ENCODE peak calls at places on chromosomes 1 and 21, in four cellular contexts. A is K562, H is WTC11, N is SK-N-SH. X is an unnamed sample.

GRCh38 chr1:117257291-117257690 is 46.6 kb upstream of the VTCN1 start:
- DNase-seq in H (no peak), A (no peak), N (no peak), X (no peak)

GRCh38 chr1:178825167-178825566 is 45.7 kb downstream of the ANGPTL1 start:
- DNase-seq in A (no peak), H (no peak), N (no peak), X (no peak)

GRCh38 chr1:144101397-144102050 is 129.7 kb upstream of the FAM72C start:
- DNase-seq in N (no peak), A (no peak), H (peak; percentile 10), X (no peak)

GRCh38 chr1:161274874-161275273 is 16.3 kb downstream of the PCP4L1 start:
- DNase-seq in N (peak; percentile 65), H (no peak), A (no peak), X (no peak)

GRCh38 chr1:211520641-211521040 is 28.7 kb upstream of the RD3 start:
- DNase-seq in N (no peak), A (no peak), H (peak; percentile 31), X (no peak)

GRCh38 chr1:8962812-8963669 is 17.4 kb downstream of the CA6 start:
- DNase-seq in A (peak; percentile 78), N (peak; percentile 44), H (peak; percentile 80), X (no peak)

GRCh38 chr21:19810779-19811178 is 1187.4 kb upstream of the NCAM2 start:
- DNase-seq in H (no peak), N (no peak), A (no peak), X (no peak)

GRCh38 chr1:217052196-217052595 is 329.0 kb upstream of the ESRRG start:
- DNase-seq in A (no peak), H (no peak), N (no peak), X (no peak)

GRCh38 chr21:35933466-35933865 is 126.9 kb downstream of the SETD4 start:
- DNase-seq in A (no peak), N (no peak), H (no peak), X (no peak)

GRCh38 chr1:2061065-2061778 is 11.0 kb downstream of the PRKCZ start:
- DNase-seq in A (no peak), H (no peak), N (no peak), X (no peak)

GRCh38 chr21:44868707-44869106 is 4.8 kb downstream of the PTTG1IP start:
- DNase-seq in N (no peak), A (no peak), H (no peak), X (no peak)

GRCh38 chr1:6585081-6585722 is 5.4 kb downstream of the ZBTB48 start:
- DNase-seq in H (no peak), N (peak; percentile 5), A (peak; percentile 57), X (no peak)

GRCh38 chr1:41631971-41632370 is 147.5 kb upstream of the EDN2 start:
- DNase-seq in H (no peak), N (no peak), A (no peak), X (no peak)

GRCh38 chr1:101262060-101262459 is 25.2 kb downstream of the S1PR1 start:
- DNase-seq in N (no peak), H (no peak), A (no peak), X (no peak)

GRCh38 chr1:164440222-164440621 is 118.8 kb upstream of the PBX1 start:
- DNase-seq in N (peak; percentile 22), H (peak; percentile 21), A (no peak), X (no peak)

GRCh38 chr1:20184997-20185833 is 681 bp upstream of the UBXN10 start:
- DNase-seq in H (no peak), A (peak; percentile 93), N (no peak), X (no peak)

GRCh38 chr1:232949636-232950196 is 695 bp upstream of the NTPCR start:
- DNase-seq in N (no peak), A (no peak), H (no peak), X (no peak)

DNA sequence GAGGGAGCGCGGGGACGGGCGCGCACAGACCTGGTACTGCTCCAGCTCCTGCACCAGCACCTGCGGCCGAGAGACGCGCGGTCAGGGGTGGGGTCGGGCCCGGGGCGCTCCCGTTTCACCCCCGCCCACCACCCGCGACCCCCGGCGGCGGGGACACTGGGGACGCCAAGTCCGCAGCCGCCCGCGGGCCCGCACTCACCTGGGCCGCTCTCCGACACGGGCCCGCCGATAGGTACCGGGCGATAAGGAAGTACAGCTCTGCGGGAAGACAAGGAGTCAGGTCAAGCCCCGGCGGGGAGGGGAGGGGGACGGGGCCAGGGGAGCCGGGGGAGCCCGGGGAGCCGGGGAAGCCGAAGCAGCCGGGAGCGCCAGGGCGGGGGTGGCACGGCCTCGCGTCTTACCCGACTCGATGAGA is 383 bp downstream of the BRWD1 start:
- DNase-seq in N (peak; percentile 58), H (peak; percentile 40), A (no peak), X (no peak)
- TF ChIP-seq USF1 in N (no peak), H (no peak), A (no peak), X (no peak)

GRCh38 chr1:159051436-159051835 is 25.1 kb downstream of the AIM2 start:
- DNase-seq in N (no peak), A (no peak), H (no peak), X (no peak)

GRCh38 chr1:159058751-159059150 is 17.8 kb downstream of the AIM2 start:
- DNase-seq in H (no peak), A (no peak), N (no peak), X (no peak)

GRCh38 chr1:159056069-159056698 is 20.4 kb downstream of the AIM2 start:
- DNase-seq in A (peak; percentile 20), H (peak; percentile 28), N (no peak), X (no peak)

GRCh38 chr1:159054427-159054826 is 22.1 kb downstream of the AIM2 start:
- DNase-seq in N (no peak), A (no peak), H (no peak), X (no peak)

DNA sequence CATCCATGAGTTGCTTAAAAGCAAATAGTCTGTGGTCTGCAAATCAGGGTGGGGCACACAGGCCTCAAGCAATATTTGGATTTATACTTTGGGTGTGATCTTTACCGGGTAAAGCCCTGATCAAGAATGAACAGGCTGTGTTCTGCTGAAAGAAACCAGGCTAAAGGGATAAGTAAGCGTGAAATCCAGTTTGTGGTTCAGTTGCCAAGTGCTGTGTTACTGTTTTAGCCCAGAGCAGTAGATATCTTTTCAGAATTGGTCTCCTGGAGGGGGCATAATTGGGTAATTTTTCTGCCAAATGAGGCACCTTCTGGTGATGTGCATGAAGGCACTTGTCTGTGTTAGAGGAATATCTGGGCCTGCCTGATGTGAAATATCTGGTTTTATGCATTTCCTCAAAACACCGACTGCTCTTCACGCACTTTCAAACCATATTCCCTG is 21.4 kb downstream of the AIM2 start:
- DNase-seq in H (no peak), A (no peak), N (no peak), X (no peak)
- TF ChIP-seq USF1 in H (no peak), A (no peak), N (no peak), X (no peak)

GRCh38 chr1:15381805-15382204 is 27.9 kb upstream of the EFHD2 start:
- DNase-seq in H (no peak), N (peak; percentile 43), A (no peak), X (no peak)
- TF ChIP-seq USF1 in H (no peak), N (no peak), A (no peak), X (no peak)

DNA sequence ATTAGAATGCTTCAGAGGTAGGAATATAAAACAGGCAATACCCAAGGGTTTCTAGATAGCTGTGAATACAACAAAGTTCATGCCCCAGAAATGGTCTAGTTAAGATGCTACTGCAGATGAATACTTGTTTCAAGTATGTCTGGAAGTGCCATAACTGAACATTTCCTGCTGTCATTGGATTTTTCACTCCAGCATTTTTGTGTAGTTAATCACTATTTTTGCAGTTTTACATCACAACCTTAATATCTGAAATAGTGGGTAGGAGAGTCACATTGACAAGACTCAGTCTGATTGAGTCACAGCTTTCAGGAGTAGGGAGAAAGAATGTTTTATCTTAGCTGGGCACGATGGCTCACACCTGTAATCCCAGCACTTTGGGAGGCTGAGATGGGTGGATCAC is 126.4 kb upstream of the C1orf21 start:
- DNase-seq in A (no peak), N (no peak), H (no peak), X (no peak)
- TF ChIP-seq USF1 in A (no peak), N (no peak), H (no peak), X (no peak)

GRCh38 chr1:154236855-154237254 is 16.1 kb downstream of the UBAP2L start:
- DNase-seq in A (no peak), N (no peak), H (no peak), X (no peak)
- TF ChIP-seq USF1 in A (no peak), N (no peak), H (no peak), X (no peak)

DNA sequence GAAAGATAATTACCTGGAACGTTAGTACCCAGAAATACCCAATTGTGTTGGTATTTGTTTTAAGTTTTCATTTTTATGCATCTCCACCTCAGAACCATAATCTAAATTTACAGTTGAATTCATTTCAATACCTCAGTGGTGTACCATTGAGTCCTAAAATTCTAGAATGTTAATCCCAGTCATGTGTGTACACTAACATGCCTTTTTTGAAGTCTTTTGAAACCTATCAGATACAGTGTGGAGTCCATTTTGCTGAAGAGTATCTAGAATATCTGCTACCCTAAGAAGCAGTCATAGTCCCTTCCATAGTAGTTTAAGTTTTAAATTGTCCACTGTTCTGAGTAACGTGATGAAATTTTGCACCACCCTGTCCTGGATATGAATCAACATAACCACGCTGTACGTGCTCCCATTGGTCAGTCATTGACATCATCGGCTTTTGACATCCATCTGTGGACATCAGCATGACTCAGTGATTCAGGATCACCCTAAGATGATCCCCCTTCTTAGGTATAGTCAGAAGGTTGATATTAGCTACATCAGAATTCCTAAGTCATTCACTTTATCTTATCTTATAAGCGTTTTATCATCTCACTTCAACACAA is 7.5 kb upstream of the ASH1L start:
- DNase-seq in H (no peak), N (no peak), A (peak; percentile 37), X (no peak)
- TF ChIP-seq USF1 in H (no peak), N (no peak), A (no peak), X (no peak)

DNA sequence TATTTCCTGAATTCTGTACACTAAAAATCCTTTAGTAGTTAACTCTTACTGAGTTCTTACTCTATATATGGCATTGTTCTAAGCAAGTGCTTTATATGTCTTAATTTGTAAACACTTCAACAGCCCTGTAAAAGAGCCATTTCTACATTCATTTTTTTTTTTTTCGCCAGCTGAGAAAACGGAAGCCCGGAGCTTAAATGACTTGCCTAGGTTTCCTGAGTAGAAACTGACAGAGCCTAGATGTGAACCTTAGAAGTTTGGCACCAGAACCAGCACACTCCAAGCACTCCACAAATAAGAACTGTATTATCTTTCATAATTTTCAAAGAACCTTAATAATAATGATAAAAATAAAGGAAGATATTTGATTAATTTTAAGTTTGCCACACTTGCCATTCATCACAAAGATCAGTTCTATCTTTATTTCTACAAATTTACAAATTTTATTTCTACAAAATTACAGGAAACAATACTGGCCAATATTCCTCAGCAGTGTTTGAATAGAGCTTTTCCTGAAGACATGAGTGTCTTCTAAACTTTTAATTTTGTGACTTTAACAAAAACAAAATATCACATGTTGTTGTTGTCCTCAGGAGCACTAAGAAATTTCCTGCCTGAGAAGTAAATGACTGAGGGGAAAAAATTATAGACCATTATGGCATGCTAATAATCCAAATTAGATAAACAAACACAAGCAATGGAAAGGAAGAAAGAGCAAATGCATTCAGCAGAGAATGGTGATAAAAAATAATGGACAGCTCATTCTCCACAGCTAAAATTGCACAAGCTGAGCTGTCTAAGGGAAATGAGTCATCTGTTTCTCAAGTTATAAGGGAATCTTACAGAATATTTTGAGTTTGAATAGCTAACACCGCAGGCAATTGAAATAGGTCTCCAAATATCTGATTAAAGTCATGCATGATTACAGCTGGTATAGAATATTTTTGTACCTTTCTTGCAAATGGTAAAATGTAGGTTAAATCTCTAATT is 71.2 kb downstream of the DPYD start:
- DNase-seq in A (no peak), N (no peak), H (no peak), X (no peak)
- TF ChIP-seq USF1 in A (no peak), N (no peak), H (no peak), X (no peak)

X was measured in GM12878.